ENCODE peak calls at places on chromosomes 2 and 18, in ten cellular contexts. S is breast epithelium, T is adrenal gland, L is K562, P is spleen, F is heart left ventricle, W is A549, I is Peyer's patch, Z is lower leg skin, N is ovary. J is an unnamed sample.

GRCh38 chr18:79250236-79250993 is 145.3 kb upstream of the NFATC1 start:
- DNase-seq in S (no peak), T (no peak), L (no peak), P (no peak), F (no peak), W (no peak), I (no peak), Z (no peak), N (no peak), J (no peak)

GRCh38 chr2:57528499-57528898 is 518.1 kb upstream of the VRK2 start:
- DNase-seq in S (no peak), T (no peak), L (no peak), P (no peak), F (no peak), W (no peak), I (no peak), Z (no peak), N (no peak), J (no peak)

GRCh38 chr2:218400167-218400929 is 680 bp downstream of the CTDSP1 start:
- DNase-seq in S (no peak), T (peak), L (peak), P (peak), F (peak), W (no peak), I (peak), Z (peak), N (peak), J (peak)

GRCh38 chr2:3692375-3692774 is 11.0 kb upstream of the DCDC2C start:
- DNase-seq in S (no peak), T (no peak), L (peak), P (no peak), F (no peak), W (peak), I (no peak), Z (no peak), N (no peak), J (no peak)

GRCh38 chr2:127526940-127527804 is 883 bp upstream of the IWS1 start:
- DNase-seq in S (no peak), T (no peak), L (peak), P (no peak), F (no peak), W (no peak), I (no peak), Z (no peak), N (no peak), J (no peak)

GRCh38 chr2:174442546-174443510 is 44.0 kb downstream of the GPR155 start:
- DNase-seq in S (no peak), T (peak), L (no peak), P (no peak), F (no peak), W (peak), I (no peak), Z (no peak), N (no peak), J (no peak)

GRCh38 chr2:5453648-5454390 is 238.4 kb upstream of the SOX11 start:
- DNase-seq in S (no peak), T (no peak), L (no peak), P (no peak), F (no peak), W (no peak), I (no peak), Z (no peak), N (no peak), J (no peak)

GRCh38 chr2:190996947-190997346 is 17.0 kb downstream of the STAT1 start:
- DNase-seq in S (no peak), T (no peak), L (no peak), P (no peak), F (no peak), W (no peak), I (no peak), Z (no peak), N (no peak), J (no peak)

GRCh38 chr2:455046-455705 is 167.3 kb upstream of the ALKAL2 start:
- DNase-seq in S (no peak), T (no peak), L (no peak), P (peak), F (no peak), W (no peak), I (peak), Z (no peak), N (no peak), J (no peak)

GRCh38 chr2:98556634-98557033 is 51.7 kb downstream of the COA5 start:
- DNase-seq in S (no peak), T (no peak), L (no peak), P (peak), F (no peak), W (no peak), I (peak), Z (no peak), N (no peak), J (peak)

GRCh38 chr2:28751956-28752607 is 452 bp downstream of the PPP1CB start:
- DNase-seq in S (no peak), T (no peak), L (peak), P (peak), F (no peak), W (peak), I (peak), Z (no peak), N (peak), J (peak)

GRCh38 chr2:28750316-28751101 is 1.1 kb upstream of the PPP1CB start:
- DNase-seq in S (no peak), T (peak), L (peak), P (no peak), F (peak), W (peak), I (peak), Z (no peak), N (no peak), J (no peak)

GRCh38 chr2:28753043-28753683 is 1.5 kb downstream of the PPP1CB start:
- DNase-seq in S (peak), T (no peak), L (peak), P (peak), F (peak), W (peak), I (peak), Z (peak), N (peak), J (no peak)

GRCh38 chr2:28752608-28752984 is 966 bp downstream of the PPP1CB start:
- DNase-seq in S (no peak), T (no peak), L (no peak), P (no peak), F (no peak), W (no peak), I (no peak), Z (no peak), N (no peak), J (no peak)

GRCh38 chr2:28751102-28751955 is at the start of gene PPP1CB:
- DNase-seq in S (peak), T (peak), L (peak), P (peak), F (peak), W (peak), I (peak), Z (peak), N (peak), J (peak)
- TF ChIP-seq POLR2A in S (peak), T (peak), L (peak), P (peak), F (no peak), W (peak), I (peak), Z (no peak), N (peak), J (peak)

DNA sequence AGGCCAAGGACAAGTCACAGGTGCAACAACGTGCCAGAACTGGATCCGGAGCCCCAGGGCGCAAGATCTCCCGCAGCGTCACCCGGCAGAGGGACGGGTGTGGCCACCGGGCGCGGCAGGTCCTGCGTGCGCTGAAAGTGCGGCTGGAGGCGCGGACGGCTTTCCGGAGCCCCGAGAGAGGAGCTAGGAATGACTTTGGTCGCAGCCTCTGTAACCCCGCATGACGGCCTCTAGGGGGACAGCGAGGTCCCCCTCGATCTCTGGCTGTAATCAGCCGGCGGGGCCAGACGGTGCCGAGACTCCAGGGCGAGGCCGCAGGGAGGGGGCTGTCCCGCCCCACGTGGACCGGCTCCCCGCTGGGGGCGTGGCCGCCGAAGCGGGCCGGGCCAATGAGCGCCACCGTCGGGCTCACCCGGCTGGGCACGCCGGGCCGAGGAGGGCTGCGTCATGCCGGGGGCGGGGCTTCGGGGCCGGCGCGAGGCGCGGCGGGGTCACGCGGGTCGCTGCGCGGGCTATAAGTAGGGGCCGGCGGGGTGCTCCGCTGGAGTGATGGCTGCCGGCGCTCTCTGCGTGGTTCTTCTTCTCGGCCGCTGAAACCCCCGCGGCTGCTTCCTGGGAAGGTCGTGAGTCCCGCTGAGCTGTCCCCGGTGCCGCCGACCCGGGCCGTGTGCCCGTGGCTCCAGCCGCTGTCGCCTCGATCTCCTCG is at the start of gene SLC20A1:
- DNase-seq in S (peak), T (peak), L (peak), P (peak), F (peak), W (peak), I (peak), Z (peak), N (peak), J (peak)
- TF ChIP-seq POLR2A in S (peak), T (peak), L (peak), P (peak), F (peak), W (peak), I (peak), Z (peak), N (peak), J (peak)

GRCh38 chr2:233012301-233012971 is 620 bp downstream of the NGEF start:
- DNase-seq in S (no peak), T (no peak), L (no peak), P (peak), F (no peak), W (no peak), I (peak), Z (peak), N (no peak), J (no peak)
- TF ChIP-seq POLR2A in S (no peak), T (no peak), L (no peak), P (no peak), F (no peak), W (no peak), I (peak), Z (no peak), N (no peak), J (no peak)

DNA sequence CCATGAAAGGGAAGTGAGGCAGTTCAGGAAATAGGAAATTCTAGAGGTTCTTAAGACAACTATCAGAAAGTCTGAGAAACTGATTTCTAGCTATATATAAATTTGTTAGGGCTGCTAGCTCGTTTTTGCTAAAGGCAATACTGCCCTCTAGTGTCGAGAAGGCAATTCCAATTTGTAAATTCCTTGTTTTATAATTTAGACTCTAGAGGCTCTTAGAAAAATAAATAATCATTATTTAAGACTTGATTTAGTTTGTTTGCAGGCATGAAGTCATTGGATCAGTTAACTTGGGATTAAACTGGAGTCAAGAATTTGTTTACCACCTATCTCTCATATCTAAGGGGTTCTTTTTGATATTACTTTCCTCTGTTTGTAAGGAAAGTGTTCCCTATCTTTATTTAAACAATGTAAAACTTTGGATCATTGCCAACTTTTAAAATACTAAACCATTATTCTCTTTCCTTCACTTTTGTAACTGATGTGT is 66.2 kb downstream of the ACVR2A start:
- DNase-seq in S (no peak), T (peak), L (peak), P (no peak), F (peak), W (peak), I (peak), Z (no peak), N (peak), J (no peak)
- TF ChIP-seq POLR2A in S (no peak), T (no peak), L (no peak), P (no peak), F (no peak), W (no peak), I (no peak), Z (no peak), N (no peak), J (no peak)

GRCh38 chr2:202038471-202039277 is 5.0 kb downstream of the FZD7 start:
- DNase-seq in S (no peak), T (no peak), L (peak), P (no peak), F (peak), W (peak), I (peak), Z (no peak), N (peak), J (no peak)

GRCh38 chr2:202043473-202043872 is 9.8 kb downstream of the FZD7 start:
- DNase-seq in S (no peak), T (no peak), L (no peak), P (no peak), F (no peak), W (no peak), I (no peak), Z (no peak), N (no peak), J (no peak)

GRCh38 chr2:202044777-202045176 is 11.1 kb downstream of the FZD7 start:
- DNase-seq in S (no peak), T (no peak), L (no peak), P (no peak), F (no peak), W (no peak), I (no peak), Z (no peak), N (no peak), J (no peak)

GRCh38 chr2:202039278-202040100 is 5.8 kb downstream of the FZD7 start:
- DNase-seq in S (no peak), T (no peak), L (no peak), P (no peak), F (no peak), W (no peak), I (no peak), Z (no peak), N (no peak), J (no peak)

DNA sequence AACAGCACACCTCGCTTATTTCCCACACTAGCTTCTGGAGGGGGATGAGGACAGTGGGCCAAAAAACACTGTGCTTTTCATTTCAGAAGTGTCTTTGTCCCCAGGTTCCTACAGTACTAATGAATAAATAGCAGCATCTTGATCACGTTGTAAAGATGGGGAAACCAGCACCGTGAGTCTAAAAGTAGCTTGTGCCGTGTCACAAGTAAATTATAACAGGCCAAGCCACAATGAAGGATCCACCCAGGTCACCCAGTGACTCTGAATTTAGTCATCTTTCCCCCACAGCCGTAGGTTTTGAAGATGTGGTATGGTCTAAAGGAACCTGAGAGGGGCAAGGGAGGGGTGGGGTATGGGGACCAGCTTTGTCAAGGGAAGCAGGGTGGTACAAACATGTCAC is 8.8 kb downstream of the FZD7 start:
- DNase-seq in S (no peak), T (no peak), L (no peak), P (no peak), F (no peak), W (no peak), I (no peak), Z (no peak), N (no peak), J (no peak)
- TF ChIP-seq POLR2A in S (no peak), T (no peak), L (no peak), P (no peak), F (no peak), W (no peak), I (no peak), Z (no peak), N (no peak), J (no peak)

GRCh38 chr18:68083776-68084175 is 567.3 kb upstream of the DSEL start:
- DNase-seq in S (no peak), T (no peak), L (no peak), P (no peak), F (no peak), W (no peak), I (no peak), Z (no peak), N (no peak), J (no peak)
- TF ChIP-seq POLR2A in S (no peak), T (no peak), L (no peak), P (no peak), F (no peak), W (no peak), I (no peak), Z (no peak), N (no peak), J (no peak)

GRCh38 chr2:239160226-239161143 is 240.3 kb downstream of the HDAC4 start:
- DNase-seq in S (no peak), T (peak), L (no peak), P (peak), F (no peak), W (no peak), I (peak), Z (peak), N (no peak), J (no peak)
- TF ChIP-seq POLR2A in S (no peak), T (no peak), L (no peak), P (no peak), F (no peak), W (no peak), I (no peak), Z (no peak), N (no peak), J (no peak)

GRCh38 chr2:240561325-240561971 is 1.3 kb downstream of the DUSP28 start:
- DNase-seq in S (no peak), T (peak), L (no peak), P (no peak), F (no peak), W (peak), I (peak), Z (peak), N (no peak), J (no peak)

GRCh38 chr2:240558229-240558885 is 569 bp upstream of the ANKMY1 start:
- DNase-seq in S (no peak), T (peak), L (no peak), P (no peak), F (no peak), W (no peak), I (no peak), Z (peak), N (no peak), J (no peak)

GRCh38 chr2:240559271-240559670 is 886 bp upstream of the DUSP28 start:
- DNase-seq in S (no peak), T (peak), L (peak), P (no peak), F (no peak), W (no peak), I (no peak), Z (peak), N (no peak), J (no peak)

GRCh38 chr2:240560084-240560479 is at the start of gene DUSP28:
- DNase-seq in S (peak), T (peak), L (peak), P (peak), F (peak), W (peak), I (peak), Z (peak), N (peak), J (peak)

GRCh38 chr2:240560480-240561324 is 545 bp downstream of the DUSP28 start:
- DNase-seq in S (peak), T (peak), L (peak), P (peak), F (peak), W (peak), I (peak), Z (peak), N (peak), J (peak)
- TF ChIP-seq POLR2A in S (peak), T (peak), L (peak), P (peak), F (peak), W (peak), I (peak), Z (peak), N (peak), J (peak)

DNA sequence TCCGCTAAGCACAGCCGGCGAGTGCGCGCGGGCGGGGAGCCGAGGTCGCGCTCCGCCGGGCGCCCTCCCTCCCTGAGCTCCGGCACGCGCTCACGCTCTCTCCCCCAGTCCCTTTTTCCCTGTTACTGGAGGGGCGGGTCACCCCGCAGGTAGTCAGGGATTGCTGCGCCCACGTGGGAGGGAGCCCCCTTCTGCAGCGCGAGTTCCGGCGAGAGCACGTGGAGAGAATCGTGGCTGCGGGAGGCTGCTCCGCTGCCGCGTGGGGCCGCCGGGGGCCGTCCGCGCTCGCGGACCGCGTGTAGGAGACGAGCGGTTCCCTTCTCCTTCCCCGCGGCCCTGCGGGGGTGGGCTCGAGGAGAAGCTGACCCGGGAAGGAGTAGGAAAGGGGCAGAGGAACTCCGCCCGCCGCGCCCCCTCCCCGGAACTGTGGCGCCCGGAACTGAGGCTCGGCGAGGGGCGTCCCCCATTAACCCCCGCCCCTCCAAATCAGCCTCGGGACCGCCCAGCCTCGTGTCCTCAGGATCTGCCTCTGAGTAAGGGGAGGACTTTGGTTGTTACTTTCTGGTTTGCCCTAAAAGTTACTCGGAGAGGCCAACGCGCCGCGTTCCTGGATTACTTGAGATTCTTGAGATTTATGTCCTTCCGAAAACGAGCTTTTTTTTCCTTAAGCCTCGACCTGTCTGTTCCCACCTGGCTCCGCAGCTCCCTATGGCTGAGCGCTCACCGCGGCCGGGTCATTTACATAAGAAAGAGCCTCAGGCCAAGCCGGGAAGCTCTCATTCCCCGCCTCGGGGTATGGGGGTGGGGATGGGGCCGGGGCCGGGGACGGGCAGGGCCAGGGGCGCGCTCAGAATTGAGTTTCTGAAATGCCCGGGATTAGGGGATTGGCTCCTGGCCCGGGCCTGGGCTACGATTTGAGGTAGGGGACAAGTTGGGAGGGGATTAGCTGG is 1.2 kb downstream of the HK2 start:
- DNase-seq in S (no peak), T (no peak), L (peak), P (peak), F (peak), W (no peak), I (peak), Z (peak), N (peak), J (peak)
- TF ChIP-seq POLR2A in S (no peak), T (no peak), L (peak), P (no peak), F (no peak), W (no peak), I (no peak), Z (no peak), N (no peak), J (no peak)